ENCODE peak calls at places on chromosomes 5 and 9, in four cellular contexts. T is CD8-positive, alpha-beta T cell; J is right atrium auricular region; H is stomach. I is an unnamed sample. For H3K9me3 and H3K36me3, the result is how much of the 10 kb centered on the place peaks cover.

GRCh38 chr5:6162175-6162574 is 216.2 kb downstream of the MED10 start:
- DNase-seq in T (no peak), J (no peak), H (no peak), I (no peak)

GRCh38 chr5:36374275-36374862 is 72.7 kb upstream of the RANBP3L start:
- DNase-seq in T (no peak), J (no peak), H (no peak), I (no peak)

GRCh38 chr5:9927521-9927997 is 297.4 kb upstream of the TAS2R1 start:
- DNase-seq in T (no peak), J (no peak), H (no peak), I (no peak)

GRCh38 chr9:115845648-115846312 is 307.8 kb upstream of the PAPPA start:
- DNase-seq in T (no peak), J (no peak), H (no peak), I (no peak)

GRCh38 chr5:137636846-137637515 is 98.9 kb downstream of the KLHL3 start:
- DNase-seq in T (no peak), J (no peak), H (no peak), I (no peak)

GRCh38 chr9:116260531-116260930 is 106.9 kb downstream of the PAPPA start:
- DNase-seq in T (no peak), J (no peak), H (no peak), I (no peak)

GRCh38 chr9:407255-407654 is 192.6 kb downstream of the DOCK8 start:
- DNase-seq in T (no peak), J (no peak), H (no peak), I (no peak)

GRCh38 chr5:146607663-146608315 is 91.8 kb upstream of the GPR151 start:
- DNase-seq in T (no peak), J (no peak), H (no peak), I (no peak)

GRCh38 chr5:79397080-79397479 is 116.9 kb downstream of the HOMER1 start:
- DNase-seq in T (no peak), J (no peak), H (no peak), I (no peak)

GRCh38 chr5:179422840-179423523 is 77.7 kb upstream of the ADAMTS2 start:
- DNase-seq in T (no peak), J (no peak), H (no peak), I (no peak)

GRCh38 chr5:4700082-4700481 is 440.0 kb upstream of the ADAMTS16 start:
- DNase-seq in T (no peak), J (peak), H (no peak), I (no peak)

GRCh38 chr5:37694867-37695266 is 145.0 kb downstream of the GDNF start:
- DNase-seq in T (no peak), J (no peak), H (no peak), I (no peak)

GRCh38 chr9:8782237-8782636 is 982.7 kb upstream of the DMAC1 start:
- DNase-seq in T (no peak), J (no peak), H (no peak), I (no peak)

GRCh38 chr5:150256416-150257064 is 33.0 kb downstream of the CAMK2A start:
- DNase-seq in T (no peak), J (no peak), H (no peak), I (no peak)

GRCh38 chr5:95715799-95716461 is 15.2 kb upstream of the RHOBTB3 start:
- DNase-seq in T (no peak), J (no peak), H (no peak), I (no peak)

GRCh38 chr5:43602818-43603534 is at the start of gene NNT:
- DNase-seq in T (peak), J (peak), H (peak), I (peak)

GRCh38 chr5:116301110-116301509 is 216.3 kb downstream of the COMMD10 start:
- DNase-seq in T (no peak), J (no peak), H (no peak), I (no peak)

GRCh38 chr9:130213898-130214761 is 41.9 kb downstream of the NCS1 start:
- DNase-seq in T (no peak), J (no peak), H (no peak), I (no peak)

GRCh38 chr5:172534229-172535169 is 80.2 kb upstream of the SH3PXD2B start:
- DNase-seq in T (no peak), J (peak), H (no peak), I (no peak)

GRCh38 chr9:101409079-101409477 is 10.4 kb downstream of the ZNF189 start:
- DNase-seq in T (no peak), J (no peak), H (no peak), I (no peak)
- H3K9me3 ChIP-seq in T (half or more), J (under half), H (half or more), I (half or more)

DNA sequence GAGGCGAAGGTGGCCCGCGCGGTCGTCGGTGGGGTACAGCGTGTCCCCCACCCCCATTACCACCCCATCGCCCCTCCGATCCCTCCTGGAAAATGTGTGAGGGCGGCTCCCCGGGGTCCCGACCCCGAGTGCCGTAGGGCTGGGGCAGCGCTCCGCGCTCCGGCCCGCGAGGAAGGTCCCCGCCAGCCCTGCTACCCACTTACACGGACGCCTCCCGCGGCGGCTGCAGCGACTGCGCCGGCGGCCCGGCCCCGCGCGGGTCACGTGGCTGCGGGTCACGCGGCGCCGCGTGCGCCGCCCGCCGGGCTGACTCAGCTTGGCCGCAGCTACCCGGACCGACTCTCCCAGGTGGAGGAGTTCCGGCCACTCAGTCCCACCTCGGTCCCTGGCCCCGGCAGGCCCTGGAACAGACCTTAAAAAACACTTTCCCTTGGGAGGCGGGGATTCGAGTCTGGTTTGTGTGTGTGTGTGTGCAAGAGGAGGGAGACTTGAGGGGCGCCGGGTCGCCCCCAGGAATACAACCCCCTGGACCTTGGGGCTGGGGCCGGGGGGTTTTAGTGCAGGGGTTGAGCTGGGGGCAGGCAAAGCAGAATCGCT is at the start of gene GNPDA1:
- DNase-seq in T (peak), J (peak), H (peak), I (peak)
- TF ChIP-seq CTCF in T (no peak), J (no peak), H (no peak), I (peak)

GRCh38 chr9:89357331-89358197 is 39.3 kb downstream of the SECISBP2 start:
- DNase-seq in T (no peak), J (peak), H (no peak), I (no peak)
- H3K36me3 ChIP-seq in T (half or more), J (half or more), H (half or more), I (half or more)

GRCh38 chr5:173591300-173591622 is 25.2 kb downstream of the BOD1 start:
- DNase-seq in T (no peak), J (no peak), H (no peak), I (no peak)
- H3K9me3 ChIP-seq in T (under half), J (under half), H (under half), I (under half)

DNA sequence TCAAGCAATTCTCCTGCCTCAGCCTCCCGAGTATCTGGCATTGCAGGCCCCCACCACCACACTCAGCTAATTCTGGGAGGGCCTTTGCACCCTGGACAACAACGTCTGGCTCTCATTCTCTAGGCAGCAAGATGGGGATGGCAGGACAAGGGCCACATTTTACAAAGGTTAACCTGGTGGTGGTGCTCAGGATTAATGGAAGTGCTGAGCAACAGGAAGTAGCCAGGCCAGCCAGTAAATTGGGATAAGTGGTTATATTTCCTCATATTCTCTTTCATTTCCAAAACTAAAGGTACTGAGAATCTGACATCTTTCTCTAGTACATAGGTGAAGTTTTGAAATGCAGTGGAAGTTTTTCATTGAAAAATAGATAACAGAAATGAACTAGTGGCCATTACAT is 24.7 kb upstream of the ASPN start:
- DNase-seq in T (no peak), J (no peak), H (no peak), I (no peak)
- TF ChIP-seq CTCF in T (no peak), J (no peak), H (no peak), I (no peak)

DNA sequence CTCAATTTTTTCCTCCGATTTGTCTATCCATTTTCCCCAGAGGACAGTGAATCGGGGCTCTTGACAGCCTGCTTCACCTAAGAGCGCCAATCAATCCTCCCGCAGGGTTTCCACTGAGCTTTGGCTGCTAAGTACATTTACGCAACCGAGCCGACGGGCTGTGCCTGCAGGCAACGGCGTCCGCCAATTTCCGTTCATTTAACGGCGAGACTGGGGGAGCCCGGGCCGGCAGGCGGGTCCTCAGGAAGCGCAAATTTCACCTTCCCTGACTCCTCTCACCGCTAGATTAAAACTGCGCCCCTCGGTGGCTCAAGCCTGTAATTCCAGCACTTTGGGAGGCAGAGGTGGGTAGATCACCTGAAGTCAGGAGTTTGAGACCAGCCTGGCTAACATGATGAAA is 2.7 kb upstream of the NXNL2 start:
- DNase-seq in T (no peak), J (no peak), H (no peak), I (no peak)
- H3K36me3 ChIP-seq in T (under half), J (under half), H (under half), I (under half)

GRCh38 chr9:77011973-77012817 is 7.3 kb upstream of the FOXB2 start:
- DNase-seq in T (peak), J (peak), H (peak), I (no peak)
- H3K9me3 ChIP-seq in T (under half), J (under half), H (under half), I (under half)

DNA sequence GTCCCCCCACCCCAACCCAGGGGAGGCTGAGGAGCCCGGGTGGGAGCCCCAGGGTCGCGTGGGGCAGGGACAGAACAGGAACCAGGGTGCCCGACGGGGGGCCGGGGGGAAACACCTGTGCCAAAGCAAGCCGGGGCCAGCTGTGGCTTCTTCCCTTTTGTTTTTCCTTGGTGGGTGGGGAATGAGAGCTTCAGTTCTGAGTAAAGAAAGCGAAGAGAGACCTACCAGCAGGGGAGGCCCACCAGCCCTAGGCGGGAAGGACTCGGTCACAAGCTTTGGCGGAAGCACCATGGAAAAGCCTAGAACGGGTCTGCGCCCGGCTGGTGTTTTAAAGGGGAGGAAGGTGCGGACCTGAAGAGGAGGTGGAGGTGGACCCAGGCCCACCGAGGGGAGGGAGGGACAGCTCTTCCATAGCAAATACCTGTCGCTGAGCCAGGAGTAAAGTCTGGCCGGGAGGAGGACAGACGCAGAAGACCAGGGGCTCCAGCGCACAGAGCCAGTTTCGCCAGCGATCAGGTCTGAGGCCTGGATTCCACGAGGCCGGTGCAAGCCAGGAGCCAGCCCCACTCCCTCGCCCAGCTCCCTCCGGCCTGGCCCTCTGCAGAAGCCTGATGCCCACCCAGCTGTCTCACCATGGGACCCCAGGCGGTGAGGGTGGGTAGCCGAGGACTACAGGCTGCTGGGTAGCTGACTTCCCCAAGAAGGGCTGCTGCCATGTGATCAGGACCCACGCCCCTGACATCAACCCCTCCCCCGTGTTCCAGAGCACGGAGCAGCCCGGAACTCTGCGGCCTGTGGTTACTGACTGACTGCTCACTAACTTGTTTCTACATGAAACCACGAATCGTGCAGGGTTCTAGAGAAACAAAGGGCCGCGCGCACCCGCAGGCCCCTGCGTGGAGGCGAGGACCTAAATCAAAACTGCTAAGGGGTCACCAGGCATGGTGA is 849 bp upstream of the MGAT1 start:
- DNase-seq in T (peak), J (peak), H (peak), I (no peak)
- TF ChIP-seq CTCF in T (peak), J (no peak), H (no peak), I (no peak)

DNA sequence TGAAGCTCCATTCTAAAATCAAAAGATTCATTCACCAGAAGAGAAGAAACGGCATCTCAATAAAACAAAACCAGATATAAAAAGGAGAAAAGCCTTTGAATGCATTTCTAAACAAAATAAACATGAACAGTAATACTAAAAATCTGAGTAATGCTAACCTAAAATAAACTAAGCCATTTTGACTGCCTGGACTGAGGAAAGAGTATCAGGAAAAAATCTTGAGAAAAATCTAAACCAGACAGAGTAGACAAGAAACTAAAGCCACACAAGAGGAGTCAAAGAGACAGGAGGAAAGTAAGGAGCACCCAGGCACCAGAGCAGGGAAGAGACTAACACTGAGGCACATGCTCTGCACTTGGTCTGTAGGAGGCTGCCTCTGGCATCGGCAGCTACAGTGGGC is 50.4 kb downstream of the DROSHA start:
- DNase-seq in T (no peak), J (no peak), H (no peak), I (no peak)
- H3K36me3 ChIP-seq in T (under half), J (under half), H (under half), I (under half)